ENCODE peak calls at places on chromosomes 11 and 22, in six cellular contexts. F is GM12878, L is H1, D is GM12891, W is SK-N-SH, Y is K562. U is an unnamed sample.

GRCh38 chr11:1522081-1522424 is 35.5 kb upstream of the MOB2 start:
- DNase-seq in Y (no peak), L (no peak), F (no peak), W (no peak), D (no peak), U (no peak)

GRCh38 chr11:5197538-5197937 is 2.9 kb downstream of the OR51V1 start:
- DNase-seq in D (no peak), W (no peak), Y (no peak), L (no peak), F (no peak), U (no peak)

GRCh38 chr11:43998308-43998707 is 49.5 kb upstream of the ACCSL start:
- DNase-seq in L (no peak), F (no peak), W (no peak), D (no peak), Y (no peak), U (no peak)

GRCh38 chr22:19951351-19951750 is 9.7 kb upstream of the TXNRD2 start:
- DNase-seq in Y (no peak), F (no peak), L (no peak), W (no peak), D (no peak), U (no peak)

GRCh38 chr11:43243901-43244300 is 67.9 kb upstream of the API5 start:
- DNase-seq in Y (no peak), W (no peak), D (no peak), F (no peak), L (no peak), U (no peak)

GRCh38 chr22:49402169-49402568 is 425.5 kb downstream of the BRD1 start:
- DNase-seq in L (no peak), D (no peak), W (no peak), F (no peak), Y (no peak), U (no peak)

GRCh38 chr11:127000291-127000968 is at the start of gene KIRREL3:
- DNase-seq in D (no peak), F (no peak), W (peak), Y (no peak), L (no peak), U (no peak)

GRCh38 chr11:95788921-95789505 is 569 bp downstream of the FAM76B start:
- DNase-seq in F (no peak), Y (peak), L (peak), W (peak), D (no peak), U (peak)

GRCh38 chr22:31496735-31497146 is 405 bp downstream of the SFI1 start:
- DNase-seq in W (no peak), Y (peak), D (no peak), F (no peak), L (no peak), U (no peak)

GRCh38 chr11:62544521-62545436 is 1.8 kb downstream of the AHNAK start:
- DNase-seq in F (no peak), Y (peak), W (no peak), D (no peak), L (no peak), U (no peak)

GRCh38 chr11:60932605-60933346 is 8.5 kb downstream of the TMEM132A start:
- DNase-seq in L (no peak), D (no peak), F (no peak), Y (no peak), W (peak), U (no peak)

GRCh38 chr11:86596861-86597632 is 75.4 kb downstream of the ME3 start:
- DNase-seq in L (no peak), Y (no peak), F (no peak), W (no peak), D (no peak), U (no peak)

GRCh38 chr11:119666463-119667131 is 62.4 kb downstream of the NECTIN1 start:
- DNase-seq in L (peak), D (peak), Y (peak), F (no peak), W (peak), U (peak)

GRCh38 chr11:61893981-61894380 is 2.6 kb upstream of the FADS3 start:
- DNase-seq in F (no peak), W (no peak), L (no peak), Y (no peak), D (no peak), U (no peak)

GRCh38 chr22:41361716-41362310 is 19.9 kb upstream of the TEF start:
- DNase-seq in L (no peak), F (no peak), W (no peak), D (no peak), Y (no peak), U (no peak)

GRCh38 chr11:17396598-17397310 is 8.3 kb upstream of the KCNJ11 start:
- DNase-seq in F (no peak), L (no peak), Y (no peak), W (peak), D (no peak), U (no peak)

GRCh38 chr22:49629024-49629570 is 198.6 kb downstream of the BRD1 start:
- DNase-seq in D (no peak), W (no peak), F (no peak), Y (no peak), L (no peak), U (no peak)

GRCh38 chr11:92227954-92228935 is 3.6 kb downstream of the FAT3 start:
- DNase-seq in L (no peak), F (no peak), W (peak), Y (no peak), D (no peak), U (no peak)

GRCh38 chr11:19723572-19724342 is 11.1 kb downstream of the NAV2 start:
- DNase-seq in W (peak), D (no peak), L (no peak), Y (no peak), F (no peak), U (no peak)

DNA sequence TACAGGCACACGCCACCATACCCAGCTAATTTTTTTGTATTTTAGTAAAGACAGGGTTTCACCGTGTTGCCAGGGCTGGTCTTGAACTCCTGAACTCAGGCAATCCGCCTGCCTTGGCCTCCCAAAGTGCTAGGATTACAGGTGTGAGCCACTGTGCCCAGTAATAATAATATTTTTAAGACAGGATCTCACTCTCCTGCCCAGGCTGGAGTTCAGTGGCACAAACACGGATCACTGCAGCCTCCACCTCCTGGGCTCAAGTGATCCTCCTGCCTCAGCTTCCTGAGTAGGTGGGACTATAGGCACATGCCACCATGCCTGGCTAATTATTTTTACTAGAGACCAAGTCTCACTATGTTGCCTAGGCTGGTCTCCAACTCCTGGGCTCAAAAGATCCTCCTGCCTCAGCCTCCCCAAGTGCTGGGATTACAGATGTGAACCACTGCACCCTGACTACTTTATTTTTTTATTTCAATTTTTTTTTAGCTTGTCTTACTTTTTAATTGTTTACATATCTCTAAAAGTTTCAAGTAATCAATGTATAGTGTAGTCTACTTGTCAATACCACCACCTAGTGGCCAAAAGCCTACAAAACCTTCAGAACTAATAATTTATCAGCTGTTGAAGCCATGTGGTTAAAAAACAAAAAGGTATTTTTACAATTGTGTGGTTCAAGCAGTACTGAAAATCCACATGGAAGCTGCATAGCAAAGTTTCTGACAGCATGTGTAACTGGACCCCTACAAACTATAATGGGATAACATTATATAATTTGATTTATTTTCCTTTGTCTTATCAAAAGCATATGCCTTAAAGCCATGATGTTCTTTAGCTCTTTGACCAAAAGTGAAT is 10.4 kb downstream of the NARS2 start:
- DNase-seq in F (peak), Y (peak), L (no peak), D (no peak), W (peak), U (no peak)
- TF ChIP-seq POLR2AphosphoS5 in F (no peak), Y (no peak), L (no peak), D (no peak), W (no peak), U (no peak)

GRCh38 chr11:65102142-65103095 is 6.4 kb downstream of the VPS51 start:
- DNase-seq in F (no peak), L (no peak), W (no peak), Y (no peak), D (no peak), U (no peak)
- TF ChIP-seq TAF1 in F (no peak), L (no peak), W (no peak), Y (no peak), D (no peak), U (no peak)

GRCh38 chr11:65919151-65920034 is at the start of gene DRAP1:
- DNase-seq in D (peak), L (peak), F (peak), W (peak), Y (peak), U (peak)
- TF ChIP-seq POLR2AphosphoS5 in D (no peak), L (no peak), F (no peak), W (peak), Y (no peak), U (no peak)

GRCh38 chr11:124793466-124794278 is 6.5 kb downstream of the MSANTD2 start:
- DNase-seq in Y (peak), F (no peak), D (no peak), L (no peak), W (peak), U (peak)
- TF ChIP-seq TAF1 in Y (no peak), F (no peak), D (no peak), L (no peak), W (no peak), U (no peak)

DNA sequence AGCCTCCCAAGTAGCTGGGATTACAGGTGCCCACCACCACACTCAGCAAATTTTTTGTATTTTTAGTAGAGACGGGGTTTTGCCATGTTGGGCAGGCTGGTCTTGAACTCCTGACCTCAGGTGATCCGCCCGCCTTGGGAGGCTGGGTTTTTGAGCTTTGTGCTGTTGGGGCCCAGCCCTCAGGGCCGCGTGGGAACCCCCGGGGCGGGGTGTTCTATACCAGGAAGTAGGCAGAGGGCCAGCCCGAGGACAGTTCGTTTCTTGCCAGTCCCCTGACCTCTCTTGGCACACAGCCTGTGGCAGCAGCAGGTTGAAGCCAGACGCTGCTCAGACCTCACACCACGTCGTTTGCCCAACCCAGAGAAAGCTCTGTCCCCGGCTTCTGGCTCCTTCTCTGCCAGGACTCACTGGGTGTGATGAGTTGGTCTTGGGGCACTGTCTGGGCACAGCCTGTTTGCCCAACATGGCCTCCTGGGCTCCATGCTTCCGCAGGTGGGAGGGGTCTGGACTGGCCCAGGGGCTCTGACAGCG is 24.9 kb upstream of the CHKA start:
- DNase-seq in D (no peak), L (no peak), W (peak), Y (no peak), F (no peak), U (no peak)
- TF ChIP-seq POLR2AphosphoS5 in D (no peak), L (no peak), W (no peak), Y (no peak), F (no peak), U (no peak)

GRCh38 chr11:14202263-14203173 is 156.5 kb downstream of the RRAS2 start:
- DNase-seq in L (no peak), W (peak), Y (no peak), F (peak), D (peak), U (no peak)
- TF ChIP-seq TAF1 in L (no peak), W (no peak), Y (no peak), F (no peak), D (no peak), U (no peak)

DNA sequence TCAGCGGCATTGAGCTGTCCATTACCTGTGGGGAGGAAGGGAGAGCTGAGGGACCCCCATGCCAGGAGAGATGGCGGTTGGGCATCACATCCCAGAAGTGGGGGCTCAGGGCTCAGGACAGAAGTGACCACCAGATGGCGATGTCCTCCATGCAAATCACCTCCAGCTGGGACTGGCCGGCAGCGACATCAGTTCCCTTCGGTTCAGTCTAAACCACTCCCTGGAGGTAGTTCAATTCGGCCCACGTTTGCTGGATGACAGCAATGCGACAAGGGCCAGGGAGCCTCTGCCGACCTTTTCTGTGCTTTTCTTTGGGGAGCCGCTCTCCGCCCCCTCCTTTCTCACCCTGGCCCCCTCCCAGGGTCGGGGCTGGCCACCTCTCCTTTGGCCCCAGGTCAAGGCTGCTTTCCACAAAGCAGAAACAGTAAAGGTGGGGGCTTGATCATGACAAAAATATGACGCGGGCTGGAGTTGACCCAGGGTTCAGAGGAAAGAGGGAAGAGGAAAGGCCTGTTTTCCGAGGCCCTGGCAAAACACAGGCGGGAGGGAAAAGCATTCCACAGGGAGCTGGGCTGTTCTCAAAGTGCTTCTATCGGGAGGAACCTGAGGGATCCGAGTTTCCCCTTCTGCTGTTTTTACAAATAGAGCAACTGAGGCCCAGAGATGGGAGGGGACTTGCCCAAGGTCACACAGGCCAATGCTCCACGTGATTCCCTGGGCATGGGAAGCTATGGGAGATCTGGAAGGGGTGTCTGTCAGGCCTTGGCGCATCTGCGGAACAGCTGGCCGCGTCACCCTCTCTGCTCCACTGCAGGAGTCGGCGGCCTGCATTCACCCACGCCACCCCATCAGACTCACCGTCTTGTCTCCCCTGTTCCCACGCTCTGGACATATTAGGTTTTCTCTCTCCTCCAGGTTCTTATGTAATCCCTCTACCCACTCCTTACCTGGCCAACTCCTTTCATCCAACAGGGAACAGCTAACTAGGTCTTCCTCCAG is 54.7 kb downstream of the FBXO7 start:
- DNase-seq in L (peak), Y (peak), F (peak), W (peak), D (peak), U (peak)
- TF ChIP-seq POLR2AphosphoS5 in L (no peak), Y (no peak), F (no peak), W (no peak), D (no peak), U (no peak)

U was measured in GM12892.